ENCODE peak calls at places on chromosomes 7 and 10, in six cellular contexts. X is A549, O is K562, F is GM12878, K is endothelial cell of umbilical vein, D is HepG2. B is an unnamed sample.

GRCh38 chr10:132603851-132604533 is 66.4 kb downstream of the INPP5A start:
- DNase-seq in X (no peak), O (no peak), F (no peak), K (no peak), D (no peak), B (no peak)

GRCh38 chr7:132049462-132050304 is 493.3 kb upstream of the PODXL start:
- DNase-seq in K (peak), D (peak), F (no peak), X (peak), O (peak), B (peak)

GRCh38 chr10:29542723-29543122 is 92.0 kb downstream of the SVIL start:
- DNase-seq in D (no peak), K (no peak), X (no peak), F (no peak), O (no peak), B (no peak)

GRCh38 chr10:25465582-25466372 is 291.0 kb downstream of the GPR158 start:
- DNase-seq in K (no peak), X (no peak), O (peak), D (no peak), F (no peak), B (no peak)

GRCh38 chr10:79206300-79207095 is 137.7 kb downstream of the ZMIZ1 start:
- DNase-seq in D (no peak), K (no peak), F (no peak), X (no peak), O (no peak), B (no peak)

GRCh38 chr7:124898523-124898922 is 31.1 kb downstream of the POT1 start:
- DNase-seq in D (no peak), O (no peak), X (no peak), K (no peak), F (no peak), B (no peak)

GRCh38 chr7:112238852-112239610 is 32.5 kb downstream of the ZNF277 start:
- DNase-seq in O (no peak), D (peak), X (peak), F (no peak), K (no peak), B (no peak)

GRCh38 chr10:117374506-117375359 is 507 bp downstream of the PDZD8 start:
- DNase-seq in O (peak), X (peak), K (peak), D (no peak), F (no peak), B (peak)

GRCh38 chr10:101155896-101156295 is 24.8 kb downstream of the TLX1 start:
- DNase-seq in X (no peak), K (no peak), F (no peak), D (no peak), O (no peak), B (no peak)

GRCh38 chr7:113267271-113267670 is 148.9 kb upstream of the SMIM30 start:
- DNase-seq in X (no peak), O (no peak), D (no peak), F (no peak), K (no peak), B (peak)

GRCh38 chr7:129841465-129841864 is 111.3 kb downstream of the UBE2H start:
- DNase-seq in X (no peak), D (no peak), K (no peak), O (no peak), F (no peak), B (peak)

GRCh38 chr10:4270116-4270515 is 485.1 kb upstream of the KLF6 start:
- DNase-seq in O (no peak), D (no peak), K (peak), F (no peak), X (no peak), B (peak)

GRCh38 chr7:98557538-98558031 is 59.5 kb upstream of the NPTX2 start:
- DNase-seq in D (no peak), F (no peak), K (no peak), O (no peak), X (no peak), B (no peak)

GRCh38 chr10:29627201-29628105 is 7.3 kb downstream of the SVIL start:
- DNase-seq in F (no peak), K (no peak), O (no peak), X (no peak), D (no peak), B (no peak)

GRCh38 chr7:74032191-74032490 is 4.2 kb downstream of the ELN start:
- DNase-seq in X (no peak), K (peak), O (no peak), D (no peak), F (no peak), B (no peak)

GRCh38 chr7:34675749-34676374 is 17.8 kb downstream of the NPSR1 start:
- DNase-seq in D (peak), K (peak), X (peak), O (peak), F (peak), B (peak)

GRCh38 chr7:20798694-20799121 is 12.0 kb upstream of the SP8 start:
- DNase-seq in O (no peak), F (no peak), K (no peak), X (no peak), D (no peak), B (no peak)

GRCh38 chr10:105733919-105734318 is 1092.8 kb downstream of the SORCS3 start:
- DNase-seq in F (no peak), D (no peak), K (no peak), O (no peak), X (no peak), B (no peak)

GRCh38 chr10:121936295-121936694 is 8.5 kb upstream of the ATE1 start:
- DNase-seq in F (no peak), K (no peak), X (no peak), O (no peak), D (no peak), B (no peak)

GRCh38 chr7:47852330-47853245 is 95.7 kb downstream of the PKD1L1 start:
- DNase-seq in D (no peak), O (no peak), F (no peak), X (no peak), K (no peak), B (no peak)

GRCh38 chr10:95391570-95392249 is 100.9 kb upstream of the PDLIM1 start:
- DNase-seq in O (peak), K (no peak), D (no peak), X (peak), F (no peak), B (peak)

GRCh38 chr10:4733150-4733842 is 92.7 kb upstream of the AKR1E2 start:
- DNase-seq in F (no peak), X (no peak), K (peak), D (peak), O (no peak), B (peak)

GRCh38 chr7:7201583-7202374 is 19.4 kb downstream of the C1GALT1 start:
- DNase-seq in D (no peak), X (no peak), O (no peak), F (peak), K (no peak), B (peak)

DNA sequence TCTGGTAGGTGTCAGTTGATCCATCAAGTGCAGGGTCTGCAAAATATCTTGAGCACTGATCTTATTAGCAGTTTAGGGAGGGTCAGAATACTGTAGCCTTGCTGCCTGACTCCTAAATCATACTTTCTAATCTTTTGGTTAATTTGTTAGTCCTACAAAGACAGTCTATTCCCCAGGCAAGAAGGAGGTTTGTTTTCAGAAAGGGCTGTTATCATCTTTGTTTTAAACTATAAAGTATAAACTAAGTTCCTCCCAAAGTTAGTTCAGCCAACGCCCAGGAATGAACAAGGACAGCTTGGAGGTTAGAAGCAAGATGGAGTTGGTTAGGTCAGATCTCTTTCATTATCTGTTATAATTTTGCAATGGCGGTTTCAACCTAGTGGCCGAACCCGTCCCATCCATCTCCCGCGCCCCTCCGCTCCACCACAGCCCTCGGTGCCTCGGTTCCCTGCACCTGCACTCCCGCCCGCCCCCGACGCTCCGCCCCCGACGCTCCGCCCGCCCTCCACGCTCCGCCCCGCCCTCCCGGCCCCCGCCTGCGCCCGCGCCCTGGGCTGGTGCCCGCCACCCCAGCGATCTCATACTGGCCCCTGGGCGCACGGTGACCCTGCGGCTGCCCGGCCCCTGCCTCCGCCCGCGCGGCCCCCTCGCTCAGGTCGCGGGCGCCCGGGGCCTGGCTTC is at the start of gene ADCK2:
- DNase-seq in X (peak), F (no peak), K (no peak), D (no peak), O (peak), B (peak)
- TF ChIP-seq MAX in X (no peak), F (no peak), K (no peak), D (no peak), O (no peak), B (no peak)

GRCh38 chr7:90520484-90520883 is 51.0 kb downstream of the PTTG1IP2 start:
- DNase-seq in F (no peak), D (no peak), O (peak), X (no peak), K (peak), B (peak)
- TF ChIP-seq CTCF in F (peak), D (peak), O (peak), X (no peak), K (peak), B (peak)

DNA sequence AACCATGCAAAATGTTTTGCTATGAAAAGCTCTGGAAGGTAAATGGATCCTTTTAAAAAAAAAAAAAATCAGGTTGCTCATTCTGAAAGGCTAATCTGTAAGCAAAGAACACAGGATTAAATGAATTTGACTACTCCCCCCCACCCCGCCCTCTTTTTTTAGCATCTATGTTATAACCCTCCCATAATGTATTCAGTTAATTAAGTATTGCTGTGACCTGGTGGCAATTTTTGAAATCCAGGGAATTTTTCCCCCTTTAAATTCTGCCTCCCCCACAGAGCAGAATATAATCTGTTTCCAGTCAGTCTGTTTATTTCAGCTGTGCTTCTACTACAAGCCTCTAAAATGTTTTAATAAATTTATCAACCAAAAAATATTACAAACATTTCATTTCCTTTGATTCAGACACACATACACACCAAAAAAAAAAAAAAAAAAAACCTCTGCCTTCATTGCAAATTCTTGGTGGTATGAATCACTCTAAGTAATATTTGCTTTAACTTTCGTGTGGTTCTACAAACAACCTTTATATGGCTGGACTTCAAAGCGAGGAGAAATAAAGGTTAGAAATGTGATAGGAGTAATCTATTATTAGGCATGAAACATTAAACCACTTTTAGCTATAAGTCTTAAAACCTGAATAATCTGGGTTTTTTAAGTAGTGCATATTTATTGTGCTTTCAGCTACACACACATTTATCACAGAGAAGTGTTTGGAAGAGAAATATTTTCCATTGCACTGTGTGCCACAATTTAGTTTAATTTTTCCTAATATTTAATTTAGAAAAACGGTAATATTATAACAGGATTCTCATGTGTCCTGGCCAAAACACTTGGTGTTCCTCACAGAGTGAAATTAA is 64.4 kb upstream of the ARID5B start:
- DNase-seq in D (peak), K (peak), X (peak), F (no peak), O (no peak), B (no peak)
- TF ChIP-seq MYC in D (no peak), K (no peak), X (no peak), F (no peak), O (no peak), B (no peak)

GRCh38 chr7:26153823-26154783 is 2.1 kb downstream of the NFE2L3 start:
- DNase-seq in X (no peak), O (peak), D (no peak), F (no peak), K (peak), B (peak)
- TF ChIP-seq MAX in X (no peak), O (no peak), D (no peak), F (no peak), K (no peak), B (no peak)

DNA sequence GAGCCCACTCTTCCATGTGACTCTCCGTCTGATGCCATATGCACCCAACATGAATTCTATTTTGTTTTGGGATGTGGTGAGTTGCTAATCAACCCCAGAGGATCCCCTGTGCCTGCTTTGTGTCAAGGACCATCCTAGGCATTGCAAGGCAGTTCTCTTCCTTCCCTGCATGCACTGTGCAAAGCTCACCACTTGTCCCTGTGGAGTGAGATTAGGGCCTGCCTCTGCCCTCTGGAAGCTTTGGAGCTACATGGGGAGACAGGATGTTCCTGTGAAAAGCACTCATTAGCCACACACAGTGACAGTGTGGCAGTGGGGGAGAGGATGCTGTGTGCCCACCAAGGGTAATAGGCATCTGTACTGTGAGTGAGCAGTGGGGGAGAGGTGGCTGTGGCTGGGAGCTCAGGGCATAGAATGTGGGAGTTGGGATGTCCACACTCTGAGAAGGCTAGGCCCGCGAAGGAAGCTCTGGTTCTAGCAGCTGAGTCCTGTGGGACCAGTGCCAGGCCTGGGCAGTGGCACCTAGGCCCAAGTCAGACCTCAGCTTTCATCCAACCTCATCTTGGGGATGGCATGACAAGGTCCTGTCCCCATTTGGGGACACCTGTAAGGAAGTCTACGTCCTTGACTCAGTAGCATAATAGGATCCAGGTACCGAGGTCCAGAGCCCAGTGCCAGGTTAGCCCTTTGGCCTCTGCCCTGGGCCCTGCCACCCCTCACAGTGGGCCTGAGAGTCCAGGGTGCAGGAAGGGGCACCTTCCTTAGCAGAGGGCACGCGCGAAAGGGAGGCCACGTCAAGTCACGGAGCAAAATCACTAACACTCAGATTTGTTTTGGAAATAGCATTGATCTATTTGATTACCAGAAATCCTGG is 6.6 kb downstream of the ADRA2A start:
- DNase-seq in D (no peak), K (no peak), X (no peak), O (no peak), F (no peak), B (no peak)
- TF ChIP-seq CTCF in D (no peak), K (no peak), X (no peak), O (no peak), F (no peak), B (no peak)

GRCh38 chr10:6014241-6014761 is 37.0 kb upstream of the IL15RA start:
- DNase-seq in F (peak), D (peak), K (peak), X (peak), O (peak), B (peak)
- TF ChIP-seq MYC in F (no peak), D (no peak), K (no peak), X (no peak), O (no peak), B (no peak)

GRCh38 chr10:84177541-84178386 is 4.2 kb downstream of the GPR15LG start:
- DNase-seq in D (no peak), O (no peak), F (no peak), K (no peak), X (no peak), B (peak)
- TF ChIP-seq MAX in D (no peak), O (no peak), F (peak), K (no peak), X (no peak), B (no peak)

DNA sequence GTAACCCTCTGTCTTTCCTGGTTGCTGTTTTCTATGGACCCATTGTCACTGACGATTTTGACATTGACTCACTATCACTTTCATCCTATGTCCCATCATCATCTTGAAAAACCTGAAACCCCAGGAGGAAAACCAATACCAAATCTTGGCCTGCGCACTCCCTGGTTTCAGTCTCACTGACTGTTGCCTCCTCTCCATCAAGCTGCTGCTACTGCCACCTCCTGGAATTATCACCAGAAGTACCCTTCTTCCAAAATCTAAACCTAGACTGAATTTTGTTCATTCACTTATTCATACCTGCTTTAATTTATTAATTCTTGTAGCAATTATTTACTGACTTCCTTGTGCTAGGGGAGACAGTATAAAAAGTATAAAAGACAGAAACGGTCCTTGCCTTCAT is 44.5 kb upstream of the ACBD5 start:
- DNase-seq in K (peak), D (peak), F (no peak), O (peak), X (no peak), B (peak)
- TF ChIP-seq CTCF in K (peak), D (peak), F (peak), O (peak), X (peak), B (no peak)

GRCh38 chr10:11827414-11827813 is 4.3 kb downstream of the PROSER2 start:
- DNase-seq in X (no peak), F (no peak), O (no peak), K (no peak), D (no peak), B (no peak)
- TF ChIP-seq MYC in X (no peak), F (no peak), O (no peak), K (no peak), D (no peak), B (no peak)

GRCh38 chr10:128050937-128051336 is 75.3 kb downstream of the MKI67 start:
- DNase-seq in D (no peak), O (no peak), K (no peak), X (no peak), F (no peak), B (peak)
- TF ChIP-seq MAX in D (no peak), O (no peak), K (no peak), X (no peak), F (no peak), B (peak)

B was measured in NB4.